ENCODE peak calls at places on chromosomes 6 and 20, in six cellular contexts. G is H9, T is IMR-90, W is trophoblast cell, K is mesenchymal stem cell, H is H1. O is an unnamed sample.

GRCh38 chr20:51386586-51386985 is 155.9 kb downstream of the NFATC2 start:
- DNase-seq in G (no peak), T (no peak), W (no peak), K (no peak), H (no peak), O (no peak)

GRCh38 chr6:73566954-73567591 is 46.2 kb upstream of the EEF1A1 start:
- DNase-seq in G (no peak), T (peak), W (peak), K (peak), H (no peak), O (no peak)

GRCh38 chr6:131063764-131064272 is 773 bp upstream of the EPB41L2 start:
- DNase-seq in G (no peak), T (no peak), W (no peak), K (no peak), H (no peak), O (no peak)

GRCh38 chr20:62557425-62557824 is 81.6 kb upstream of the GATA5 start:
- DNase-seq in G (no peak), T (no peak), W (no peak), K (no peak), H (no peak), O (no peak)

GRCh38 chr20:43949741-43950618 is 35.3 kb downstream of the TOX2 start:
- DNase-seq in G (no peak), T (no peak), W (no peak), K (peak), H (no peak), O (no peak)

GRCh38 chr6:305371-306206 is 13.3 kb downstream of the DUSP22 start:
- DNase-seq in G (no peak), T (no peak), W (no peak), K (no peak), H (no peak), O (no peak)

GRCh38 chr6:47524136-47524840 is 46.7 kb downstream of the CD2AP start:
- DNase-seq in G (no peak), T (peak), W (no peak), K (peak), H (no peak), O (no peak)

GRCh38 chr6:14713008-14713452 is 532.8 kb upstream of the JARID2 start:
- DNase-seq in G (no peak), T (peak), W (peak), K (peak), H (no peak), O (no peak)

GRCh38 chr6:90103056-90103793 is 193.4 kb downstream of the BACH2 start:
- DNase-seq in G (no peak), T (no peak), W (peak), K (peak), H (no peak), O (no peak)

GRCh38 chr6:164838068-164838615 is 471.3 kb downstream of the C6orf118 start:
- DNase-seq in G (no peak), T (no peak), W (no peak), K (no peak), H (no peak), O (no peak)

GRCh38 chr20:13263451-13263850 is 42.4 kb downstream of the ISM1 start:
- DNase-seq in G (no peak), T (no peak), W (no peak), K (no peak), H (no peak), O (no peak)

GRCh38 chr6:169853196-169854082 is 102.0 kb downstream of the ERMARD start:
- DNase-seq in G (no peak), T (no peak), W (no peak), K (no peak), H (no peak), O (no peak)

GRCh38 chr6:26224940-26225847 is 138.0 kb downstream of the HFE start:
- DNase-seq in G (peak), T (peak), W (peak), K (peak), H (peak), O (peak)

GRCh38 chr20:20096421-20096820 is 44.1 kb downstream of the CFAP61 start:
- DNase-seq in G (no peak), T (no peak), W (no peak), K (no peak), H (no peak), O (no peak)

GRCh38 chr6:88867841-88868558 is 95.4 kb downstream of the RNGTT start:
- DNase-seq in G (no peak), T (peak), W (no peak), K (peak), H (no peak), O (no peak)

GRCh38 chr20:46688151-46689081 is 828 bp downstream of the TP53RK start:
- DNase-seq in G (no peak), T (peak), W (peak), K (peak), H (no peak), O (no peak)

GRCh38 chr6:35240838-35241801 is 18.4 kb upstream of the ZNF76 start:
- DNase-seq in G (peak), T (peak), W (peak), K (peak), H (peak), O (peak)

GRCh38 chr20:4062721-4063606 is 47.6 kb upstream of the RNF24 start:
- DNase-seq in G (no peak), T (no peak), W (no peak), K (no peak), H (no peak), O (no peak)

GRCh38 chr6:121851056-121851455 is 415.6 kb downstream of the GJA1 start:
- DNase-seq in G (peak), T (peak), W (no peak), K (peak), H (no peak), O (peak)

GRCh38 chr6:44309631-44310030 is 3.5 kb downstream of the AARS2 start:
- DNase-seq in G (no peak), T (no peak), W (no peak), K (no peak), H (no peak), O (no peak)
- H4K91ac ChIP-seq in G (no peak), T (no peak), W (no peak), K (no peak), H (no peak), O (no peak)

GRCh38 chr6:167941822-167942221 is 55.6 kb upstream of the KIF25 start:
- DNase-seq in G (no peak), T (no peak), W (no peak), K (no peak), H (no peak), O (no peak)

GRCh38 chr6:167934426-167934864 is 63.0 kb upstream of the KIF25 start:
- DNase-seq in G (no peak), T (no peak), W (no peak), K (no peak), H (no peak), O (no peak)

GRCh38 chr6:167937301-167937700 is 60.2 kb upstream of the KIF25 start:
- DNase-seq in G (no peak), T (no peak), W (no peak), K (no peak), H (no peak), O (no peak)

GRCh38 chr6:167933847-167934246 is 63.6 kb upstream of the KIF25 start:
- DNase-seq in G (no peak), T (no peak), W (no peak), K (no peak), H (no peak), O (no peak)

GRCh38 chr6:167937948-167938911 is 59.2 kb upstream of the KIF25 start:
- DNase-seq in G (peak), T (no peak), W (peak), K (no peak), H (no peak), O (no peak)
- H3K23ac ChIP-seq in G (no peak), T (no peak), W (no peak), K (no peak), H (no peak), O (no peak)

GRCh38 chr6:96013531-96013930 is 2.2 kb upstream of the FUT9 start:
- DNase-seq in G (peak), T (no peak), W (no peak), K (no peak), H (no peak), O (no peak)
- H4K91ac ChIP-seq in G (no peak), T (no peak), W (no peak), K (no peak), H (no peak), O (no peak)

GRCh38 chr20:24991897-24992419 is 593 bp downstream of the APMAP start:
- DNase-seq in G (no peak), T (no peak), W (no peak), K (peak), H (no peak), O (no peak)
- H3K23ac ChIP-seq in G (no peak), T (peak), W (no peak), K (no peak), H (no peak), O (no peak)

GRCh38 chr20:37346232-37346525 is 239 bp downstream of the SRC start:
- DNase-seq in G (no peak), T (no peak), W (no peak), K (no peak), H (no peak), O (no peak)
- H4K91ac ChIP-seq in G (no peak), T (no peak), W (peak), K (no peak), H (no peak), O (no peak)

GRCh38 chr6:108168980-108169800 is 3.4 kb downstream of the NR2E1 start:
- DNase-seq in G (peak), T (no peak), W (peak), K (no peak), H (peak), O (peak)

GRCh38 chr6:108167449-108167903 is 1.7 kb downstream of the NR2E1 start:
- DNase-seq in G (peak), T (no peak), W (peak), K (no peak), H (peak), O (peak)

GRCh38 chr6:108168501-108168979 is 2.7 kb downstream of the NR2E1 start:
- DNase-seq in G (peak), T (no peak), W (peak), K (peak), H (peak), O (peak)

GRCh38 chr6:108166664-108167448 is 1.0 kb downstream of the NR2E1 start:
- DNase-seq in G (peak), T (no peak), W (no peak), K (no peak), H (no peak), O (no peak)

GRCh38 chr6:108168026-108168463 is 2.2 kb downstream of the NR2E1 start:
- DNase-seq in G (peak), T (no peak), W (no peak), K (no peak), H (peak), O (no peak)
- H3K23ac ChIP-seq in G (no peak), T (no peak), W (no peak), K (no peak), H (no peak), O (no peak)

GRCh38 chr20:54023406-54023805 is 47.0 kb downstream of the BCAS1 start:
- DNase-seq in G (no peak), T (no peak), W (no peak), K (no peak), H (no peak), O (no peak)
- H4K91ac ChIP-seq in G (no peak), T (no peak), W (no peak), K (no peak), H (no peak), O (no peak)

GRCh38 chr6:97790926-97791590 is 508.0 kb upstream of the MMS22L start:
- DNase-seq in G (no peak), T (no peak), W (no peak), K (no peak), H (no peak), O (no peak)
- H3K23ac ChIP-seq in G (no peak), T (no peak), W (no peak), K (no peak), H (no peak), O (peak)

O was measured in neuronal stem cell.